ENCODE peak calls at places on chromosomes 12 and 14, in nine cellular contexts. One of them, this sample, is unnamed. For H3K4me1, the result is how much of the 10 kb centered on the place peaks cover.

GRCh38 chr12:113162102-113163029 is 12.8 kb downstream of the CFAP73 start:
- DNase-seq in left ventricle myocardium inferior: peak
- DNase-seq in uterus: no peak
- DNase-seq in SJSA1: no peak
- DNase-seq in right lobe of liver: peak
- DNase-seq in lower lobe of right lung: no peak
- DNase-seq in adipocyte: no peak
- DNase-seq in HCT116: no peak
- DNase-seq in neuronal stem cell: no peak
- DNase-seq in this sample: peak

GRCh38 chr14:26621366-26621765 is 23.5 kb upstream of the NOVA1 start:
- DNase-seq in lower lobe of right lung: no peak
- DNase-seq in neuronal stem cell: no peak
- DNase-seq in adipocyte: peak
- DNase-seq in HCT116: no peak
- DNase-seq in SJSA1: no peak
- DNase-seq in left ventricle myocardium inferior: no peak
- DNase-seq in right lobe of liver: no peak
- DNase-seq in uterus: no peak
- DNase-seq in this sample: no peak

GRCh38 chr12:115257791-115258190 is 573.8 kb upstream of the TBX3 start:
- DNase-seq in SJSA1: no peak
- DNase-seq in neuronal stem cell: no peak
- DNase-seq in lower lobe of right lung: no peak
- DNase-seq in HCT116: no peak
- DNase-seq in right lobe of liver: no peak
- DNase-seq in uterus: no peak
- DNase-seq in left ventricle myocardium inferior: no peak
- DNase-seq in adipocyte: peak
- DNase-seq in this sample: no peak

GRCh38 chr14:89384023-89384422 is 33.0 kb downstream of the FOXN3 start:
- DNase-seq in right lobe of liver: no peak
- DNase-seq in SJSA1: no peak
- DNase-seq in HCT116: no peak
- DNase-seq in neuronal stem cell: no peak
- DNase-seq in uterus: no peak
- DNase-seq in adipocyte: no peak
- DNase-seq in lower lobe of right lung: no peak
- DNase-seq in left ventricle myocardium inferior: no peak
- DNase-seq in this sample: peak

GRCh38 chr14:91399868-91400640 is 17.6 kb downstream of the CCDC88C start:
- DNase-seq in left ventricle myocardium inferior: no peak
- DNase-seq in SJSA1: no peak
- DNase-seq in adipocyte: no peak
- DNase-seq in right lobe of liver: no peak
- DNase-seq in neuronal stem cell: no peak
- DNase-seq in lower lobe of right lung: no peak
- DNase-seq in HCT116: no peak
- DNase-seq in uterus: no peak
- DNase-seq in this sample: no peak

GRCh38 chr12:124527861-124528561 is 39.4 kb downstream of the NCOR2 start:
- DNase-seq in adipocyte: no peak
- DNase-seq in SJSA1: no peak
- DNase-seq in HCT116: no peak
- DNase-seq in lower lobe of right lung: no peak
- DNase-seq in left ventricle myocardium inferior: peak
- DNase-seq in uterus: no peak
- DNase-seq in right lobe of liver: no peak
- DNase-seq in neuronal stem cell: no peak
- DNase-seq in this sample: peak

GRCh38 chr12:14403711-14404164 is 38.3 kb downstream of the ATF7IP start:
- DNase-seq in uterus: no peak
- DNase-seq in lower lobe of right lung: no peak
- DNase-seq in HCT116: no peak
- DNase-seq in adipocyte: peak
- DNase-seq in right lobe of liver: no peak
- DNase-seq in left ventricle myocardium inferior: no peak
- DNase-seq in neuronal stem cell: no peak
- DNase-seq in SJSA1: no peak
- DNase-seq in this sample: peak

GRCh38 chr12:54980341-54980740 is 4.2 kb downstream of the TESPA1 start:
- DNase-seq in left ventricle myocardium inferior: no peak
- DNase-seq in right lobe of liver: no peak
- DNase-seq in adipocyte: no peak
- DNase-seq in lower lobe of right lung: no peak
- DNase-seq in neuronal stem cell: no peak
- DNase-seq in HCT116: no peak
- DNase-seq in SJSA1: no peak
- DNase-seq in uterus: no peak
- DNase-seq in this sample: no peak

GRCh38 chr12:24198070-24198469 is 248.6 kb upstream of the SOX5 start:
- DNase-seq in HCT116: no peak
- DNase-seq in neuronal stem cell: no peak
- DNase-seq in uterus: no peak
- DNase-seq in adipocyte: no peak
- DNase-seq in lower lobe of right lung: no peak
- DNase-seq in SJSA1: peak
- DNase-seq in left ventricle myocardium inferior: no peak
- DNase-seq in right lobe of liver: no peak
- DNase-seq in this sample: no peak

GRCh38 chr14:69672372-69672771 is 61.0 kb downstream of the SUSD6 start:
- DNase-seq in neuronal stem cell: no peak
- DNase-seq in uterus: no peak
- DNase-seq in adipocyte: no peak
- DNase-seq in left ventricle myocardium inferior: no peak
- DNase-seq in HCT116: no peak
- DNase-seq in lower lobe of right lung: no peak
- DNase-seq in SJSA1: no peak
- DNase-seq in right lobe of liver: no peak
- DNase-seq in this sample: no peak

GRCh38 chr12:21169878-21170472 is 39.0 kb downstream of the SLCO1B1 start:
- DNase-seq in SJSA1: peak
- DNase-seq in lower lobe of right lung: no peak
- DNase-seq in left ventricle myocardium inferior: no peak
- DNase-seq in uterus: no peak
- DNase-seq in right lobe of liver: no peak
- DNase-seq in adipocyte: peak
- DNase-seq in HCT116: peak
- DNase-seq in neuronal stem cell: peak
- DNase-seq in this sample: peak

GRCh38 chr12:115570271-115570777 is 707.2 kb downstream of the MED13L start:
- DNase-seq in SJSA1: peak
- DNase-seq in adipocyte: peak
- DNase-seq in left ventricle myocardium inferior: no peak
- DNase-seq in neuronal stem cell: peak
- DNase-seq in uterus: no peak
- DNase-seq in lower lobe of right lung: no peak
- DNase-seq in HCT116: no peak
- DNase-seq in right lobe of liver: no peak
- DNase-seq in this sample: peak

GRCh38 chr14:71610797-71611196 is 321.4 kb upstream of the RGS6 start:
- DNase-seq in left ventricle myocardium inferior: no peak
- DNase-seq in HCT116: no peak
- DNase-seq in SJSA1: no peak
- DNase-seq in right lobe of liver: no peak
- DNase-seq in adipocyte: peak
- DNase-seq in lower lobe of right lung: no peak
- DNase-seq in neuronal stem cell: no peak
- DNase-seq in uterus: no peak
- DNase-seq in this sample: peak

GRCh38 chr14:99521176-99522024 is 40.2 kb downstream of the CCNK start:
- DNase-seq in lower lobe of right lung: peak
- DNase-seq in HCT116: no peak
- DNase-seq in adipocyte: no peak
- DNase-seq in uterus: no peak
- DNase-seq in neuronal stem cell: no peak
- DNase-seq in left ventricle myocardium inferior: peak
- DNase-seq in SJSA1: no peak
- DNase-seq in right lobe of liver: peak
- DNase-seq in this sample: peak

GRCh38 chr14:39469094-39469710 is 37.0 kb upstream of the FBXO33 start:
- DNase-seq in left ventricle myocardium inferior: no peak
- DNase-seq in right lobe of liver: no peak
- DNase-seq in HCT116: no peak
- DNase-seq in uterus: no peak
- DNase-seq in adipocyte: peak
- DNase-seq in neuronal stem cell: no peak
- DNase-seq in SJSA1: no peak
- DNase-seq in lower lobe of right lung: no peak
- DNase-seq in this sample: peak

GRCh38 chr14:29846339-29847129 is 81.1 kb downstream of the PRKD1 start:
- DNase-seq in HCT116: no peak
- DNase-seq in neuronal stem cell: no peak
- DNase-seq in left ventricle myocardium inferior: no peak
- DNase-seq in uterus: no peak
- DNase-seq in lower lobe of right lung: no peak
- DNase-seq in right lobe of liver: no peak
- DNase-seq in SJSA1: no peak
- DNase-seq in adipocyte: no peak
- DNase-seq in this sample: no peak

GRCh38 chr12:6312529-6313325 is 2.2 kb downstream of the PLEKHG6 start:
- DNase-seq in HCT116: no peak
- DNase-seq in adipocyte: peak
- DNase-seq in uterus: no peak
- DNase-seq in left ventricle myocardium inferior: no peak
- DNase-seq in neuronal stem cell: no peak
- DNase-seq in lower lobe of right lung: peak
- DNase-seq in right lobe of liver: peak
- DNase-seq in SJSA1: no peak
- DNase-seq in this sample: peak
- H3K4me1 ChIP-seq in HCT116: under half
- H3K4me1 ChIP-seq in adipocyte: half or more
- H3K4me1 ChIP-seq in uterus: under half
- H3K4me1 ChIP-seq in left ventricle myocardium inferior: under half
- H3K4me1 ChIP-seq in neuronal stem cell: under half
- H3K4me1 ChIP-seq in lower lobe of right lung: under half
- H3K4me1 ChIP-seq in right lobe of liver: under half
- H3K4me1 ChIP-seq in SJSA1: under half
- H3K4me1 ChIP-seq in this sample: under half

DNA sequence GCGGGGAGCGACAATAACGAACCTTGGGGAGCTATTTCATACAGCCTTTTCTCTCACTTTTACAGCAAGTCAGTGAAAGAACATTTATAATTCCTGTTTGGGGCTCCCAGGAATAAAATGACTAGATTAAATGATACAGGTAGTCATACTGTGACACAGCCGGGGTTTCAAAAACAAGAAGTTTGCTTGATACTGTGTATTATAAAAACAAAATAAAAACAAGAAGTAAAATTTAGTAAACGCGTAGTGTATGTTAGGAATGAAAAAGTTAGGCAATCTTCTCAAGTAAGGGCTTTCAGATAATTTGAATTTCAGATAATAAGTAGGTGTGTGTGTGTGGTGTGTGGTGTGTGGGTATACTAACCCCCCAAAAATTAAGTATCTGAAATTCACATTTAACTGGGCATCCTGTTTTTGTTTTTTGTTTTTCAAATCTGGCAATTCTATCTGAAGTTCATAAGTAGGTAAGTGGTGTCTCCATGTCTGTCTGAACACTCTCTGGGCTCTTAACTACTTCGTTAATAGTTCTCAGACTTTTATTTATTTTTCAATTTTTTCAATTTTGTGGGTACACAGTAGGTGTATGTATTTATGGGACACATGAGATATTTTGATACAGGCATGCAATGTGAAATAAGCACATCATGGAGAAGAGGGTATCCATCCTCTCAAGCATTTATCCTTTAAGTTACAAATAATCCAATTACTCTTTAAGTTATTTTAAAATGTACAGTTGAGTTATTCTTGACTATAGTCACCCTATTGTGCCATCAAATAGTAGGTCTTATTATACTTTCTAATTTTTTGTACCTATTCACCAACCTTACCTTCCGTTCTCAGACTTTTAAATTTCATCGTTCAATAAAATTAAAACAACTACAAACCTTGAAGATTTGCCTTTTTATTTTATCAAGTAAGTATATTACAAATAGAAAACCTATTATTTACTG is 649 bp upstream of the DCTN2 start:
- DNase-seq in HCT116: no peak
- DNase-seq in adipocyte: no peak
- DNase-seq in left ventricle myocardium inferior: no peak
- DNase-seq in lower lobe of right lung: no peak
- DNase-seq in uterus: no peak
- DNase-seq in right lobe of liver: no peak
- DNase-seq in neuronal stem cell: no peak
- DNase-seq in SJSA1: no peak
- DNase-seq in this sample: no peak
- H3K4me1 ChIP-seq in HCT116: under half
- H3K4me1 ChIP-seq in adipocyte: under half
- H3K4me1 ChIP-seq in left ventricle myocardium inferior: under half
- H3K4me1 ChIP-seq in lower lobe of right lung: under half
- H3K4me1 ChIP-seq in uterus: under half
- H3K4me1 ChIP-seq in right lobe of liver: under half
- H3K4me1 ChIP-seq in neuronal stem cell: under half
- H3K4me1 ChIP-seq in SJSA1: under half
- H3K4me1 ChIP-seq in this sample: under half

DNA sequence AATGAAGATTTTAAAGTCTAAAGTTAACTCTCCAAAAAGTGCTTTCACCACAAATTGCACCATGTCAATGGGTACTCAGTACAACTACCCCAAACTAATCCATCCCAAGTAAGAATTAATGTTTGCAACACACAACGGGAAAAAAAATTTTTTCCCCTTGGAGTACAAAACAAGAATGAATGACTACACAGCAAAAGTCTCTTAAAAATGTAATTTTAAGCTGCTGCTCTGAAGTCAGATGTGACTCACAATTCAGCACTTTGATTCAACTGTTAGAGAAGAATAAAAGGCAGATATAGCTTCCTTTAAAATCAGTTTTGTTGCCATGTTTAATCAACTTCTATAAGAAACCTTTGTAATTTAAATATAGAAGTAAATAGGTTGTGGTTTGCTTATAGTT is 42.5 kb upstream of the VPS33A start:
- DNase-seq in SJSA1: no peak
- DNase-seq in HCT116: no peak
- DNase-seq in adipocyte: peak
- DNase-seq in neuronal stem cell: no peak
- DNase-seq in left ventricle myocardium inferior: no peak
- DNase-seq in lower lobe of right lung: no peak
- DNase-seq in right lobe of liver: no peak
- DNase-seq in uterus: no peak
- DNase-seq in this sample: no peak
- H3K4me1 ChIP-seq in SJSA1: under half
- H3K4me1 ChIP-seq in HCT116: under half
- H3K4me1 ChIP-seq in adipocyte: under half
- H3K4me1 ChIP-seq in neuronal stem cell: under half
- H3K4me1 ChIP-seq in left ventricle myocardium inferior: under half
- H3K4me1 ChIP-seq in lower lobe of right lung: under half
- H3K4me1 ChIP-seq in right lobe of liver: under half
- H3K4me1 ChIP-seq in uterus: under half
- H3K4me1 ChIP-seq in this sample: under half

DNA sequence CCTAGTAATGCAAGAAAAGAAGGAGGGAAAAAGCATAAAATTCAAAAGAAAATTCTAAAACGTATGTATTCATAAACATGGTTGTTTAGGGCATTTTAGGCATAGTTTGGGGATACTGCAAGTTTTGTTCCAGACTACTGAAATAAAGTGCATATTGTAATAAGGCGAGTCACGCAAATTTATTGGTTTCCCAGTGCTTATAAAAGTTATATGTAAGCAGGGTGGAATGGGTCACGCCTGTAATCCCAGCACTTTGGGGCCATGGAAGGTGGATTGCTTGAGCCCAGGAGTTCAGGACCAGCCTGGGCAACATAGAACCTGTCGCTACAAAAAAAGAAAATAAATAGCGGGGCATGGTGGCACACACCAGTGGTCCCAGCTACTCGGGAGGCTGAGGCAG is 291.9 kb downstream of the FBXL14 start:
- DNase-seq in HCT116: no peak
- DNase-seq in left ventricle myocardium inferior: no peak
- DNase-seq in adipocyte: no peak
- DNase-seq in neuronal stem cell: no peak
- DNase-seq in lower lobe of right lung: no peak
- DNase-seq in SJSA1: no peak
- DNase-seq in uterus: no peak
- DNase-seq in right lobe of liver: no peak
- DNase-seq in this sample: no peak
- H3K4me1 ChIP-seq in HCT116: under half
- H3K4me1 ChIP-seq in left ventricle myocardium inferior: under half
- H3K4me1 ChIP-seq in adipocyte: under half
- H3K4me1 ChIP-seq in neuronal stem cell: under half
- H3K4me1 ChIP-seq in lower lobe of right lung: under half
- H3K4me1 ChIP-seq in SJSA1: under half
- H3K4me1 ChIP-seq in uterus: under half
- H3K4me1 ChIP-seq in right lobe of liver: under half
- H3K4me1 ChIP-seq in this sample: under half